ENCODE peak calls at places on chromosome 4, in five cellular contexts. One of them, this sample, is unnamed.

GRCh38 chr4:105196523-105197145 is 50.0 kb downstream of the TET2 start:
- ATAC-seq in heart right ventricle: no peak
- ATAC-seq in pancreas: no peak
- ATAC-seq in A549: peak
- ATAC-seq in Right ventricle myocardium inferior: peak
- ATAC-seq in this sample: no peak

GRCh38 chr4:107978716-107979451 is 10.8 kb upstream of the HADH start:
- ATAC-seq in A549: no peak
- ATAC-seq in pancreas: no peak
- ATAC-seq in heart right ventricle: peak
- ATAC-seq in Right ventricle myocardium inferior: no peak
- ATAC-seq in this sample: no peak

GRCh38 chr4:168380290-168380689 is 61.7 kb upstream of the DDX60 start:
- ATAC-seq in heart right ventricle: no peak
- ATAC-seq in Right ventricle myocardium inferior: no peak
- ATAC-seq in pancreas: no peak
- ATAC-seq in A549: no peak
- ATAC-seq in this sample: no peak

GRCh38 chr4:126364290-126364978 is 1049.7 kb downstream of the FAT4 start:
- ATAC-seq in Right ventricle myocardium inferior: no peak
- ATAC-seq in pancreas: no peak
- ATAC-seq in A549: no peak
- ATAC-seq in heart right ventricle: no peak
- ATAC-seq in this sample: no peak

GRCh38 chr4:140330311-140330900 is 43.0 kb upstream of the SCOC start:
- ATAC-seq in pancreas: peak
- ATAC-seq in heart right ventricle: no peak
- ATAC-seq in A549: peak
- ATAC-seq in Right ventricle myocardium inferior: no peak
- ATAC-seq in this sample: no peak

GRCh38 chr4:140156529-140157171 is 2.7 kb upstream of the MAML3 start:
- ATAC-seq in A549: no peak
- ATAC-seq in heart right ventricle: no peak
- ATAC-seq in pancreas: no peak
- ATAC-seq in Right ventricle myocardium inferior: no peak
- ATAC-seq in this sample: peak

GRCh38 chr4:15777697-15778096 is 431 bp upstream of the CD38 start:
- ATAC-seq in A549: no peak
- ATAC-seq in heart right ventricle: no peak
- ATAC-seq in Right ventricle myocardium inferior: no peak
- ATAC-seq in pancreas: no peak
- ATAC-seq in this sample: no peak

GRCh38 chr4:105162123-105162796 is 15.6 kb downstream of the TET2 start:
- ATAC-seq in Right ventricle myocardium inferior: no peak
- ATAC-seq in heart right ventricle: no peak
- ATAC-seq in A549: no peak
- ATAC-seq in pancreas: no peak
- ATAC-seq in this sample: no peak

GRCh38 chr4:26813698-26814097 is 46.9 kb upstream of the STIM2 start:
- ATAC-seq in Right ventricle myocardium inferior: peak
- ATAC-seq in heart right ventricle: no peak
- ATAC-seq in A549: no peak
- ATAC-seq in pancreas: no peak
- ATAC-seq in this sample: no peak

GRCh38 chr4:127668770-127669169 is 36.0 kb downstream of the INTU start:
- ATAC-seq in A549: no peak
- ATAC-seq in pancreas: no peak
- ATAC-seq in Right ventricle myocardium inferior: no peak
- ATAC-seq in heart right ventricle: no peak
- ATAC-seq in this sample: no peak

GRCh38 chr4:165005352-165005751 is 26.4 kb upstream of the TRIM60 start:
- ATAC-seq in Right ventricle myocardium inferior: no peak
- ATAC-seq in pancreas: no peak
- ATAC-seq in heart right ventricle: no peak
- ATAC-seq in A549: no peak
- ATAC-seq in this sample: no peak

GRCh38 chr4:26372076-26372475 is 51.3 kb downstream of the RBPJ start:
- ATAC-seq in heart right ventricle: no peak
- ATAC-seq in A549: no peak
- ATAC-seq in Right ventricle myocardium inferior: no peak
- ATAC-seq in pancreas: no peak
- ATAC-seq in this sample: no peak

GRCh38 chr4:169116270-169116901 is 106.3 kb upstream of the CBR4 start:
- ATAC-seq in pancreas: no peak
- ATAC-seq in A549: peak
- ATAC-seq in heart right ventricle: no peak
- ATAC-seq in Right ventricle myocardium inferior: no peak
- ATAC-seq in this sample: no peak

GRCh38 chr4:113684534-113685091 is 76.9 kb downstream of the CAMK2D start:
- ATAC-seq in heart right ventricle: peak
- ATAC-seq in A549: peak
- ATAC-seq in Right ventricle myocardium inferior: peak
- ATAC-seq in pancreas: peak
- ATAC-seq in this sample: peak

GRCh38 chr4:88858752-88859151 is 161.1 kb upstream of the NAP1L5 start:
- ATAC-seq in Right ventricle myocardium inferior: peak
- ATAC-seq in pancreas: no peak
- ATAC-seq in A549: no peak
- ATAC-seq in heart right ventricle: peak
- ATAC-seq in this sample: no peak

GRCh38 chr4:5823542-5824211 is 69.2 kb downstream of the CRMP1 start:
- ATAC-seq in Right ventricle myocardium inferior: no peak
- ATAC-seq in pancreas: no peak
- ATAC-seq in A549: no peak
- ATAC-seq in heart right ventricle: no peak
- ATAC-seq in this sample: peak

GRCh38 chr4:90904018-90904417 is 776.8 kb downstream of the CCSER1 start:
- ATAC-seq in Right ventricle myocardium inferior: no peak
- ATAC-seq in A549: no peak
- ATAC-seq in heart right ventricle: no peak
- ATAC-seq in pancreas: no peak
- ATAC-seq in this sample: no peak

GRCh38 chr4:6963139-6963611 is 53.5 kb downstream of the TBC1D14 start:
- ATAC-seq in heart right ventricle: no peak
- ATAC-seq in Right ventricle myocardium inferior: no peak
- ATAC-seq in A549: peak
- ATAC-seq in pancreas: peak
- ATAC-seq in this sample: no peak

GRCh38 chr4:25320374-25321172 is 8.0 kb downstream of the ZCCHC4 start:
- ATAC-seq in heart right ventricle: no peak
- ATAC-seq in pancreas: no peak
- ATAC-seq in Right ventricle myocardium inferior: no peak
- ATAC-seq in A549: peak
- ATAC-seq in this sample: peak

GRCh38 chr4:41146196-41146595 is 68.1 kb downstream of the APBB2 start:
- ATAC-seq in pancreas: no peak
- ATAC-seq in A549: no peak
- ATAC-seq in Right ventricle myocardium inferior: no peak
- ATAC-seq in heart right ventricle: no peak
- ATAC-seq in this sample: no peak

GRCh38 chr4:7710576-7711329 is 228.9 kb downstream of the AFAP1 start:
- ATAC-seq in Right ventricle myocardium inferior: no peak
- ATAC-seq in heart right ventricle: no peak
- ATAC-seq in pancreas: no peak
- ATAC-seq in A549: no peak
- ATAC-seq in this sample: no peak

GRCh38 chr4:3041192-3042142 is 32.9 kb downstream of the HTT-AS start:
- ATAC-seq in heart right ventricle: peak
- ATAC-seq in A549: no peak
- ATAC-seq in Right ventricle myocardium inferior: peak
- ATAC-seq in pancreas: no peak
- ATAC-seq in this sample: peak

GRCh38 chr4:19380600-19380999 is 871.1 kb upstream of the SLIT2 start:
- ATAC-seq in heart right ventricle: no peak
- ATAC-seq in A549: no peak
- ATAC-seq in Right ventricle myocardium inferior: no peak
- ATAC-seq in pancreas: no peak
- ATAC-seq in this sample: no peak

GRCh38 chr4:139934336-139934735 is 219.6 kb downstream of the MAML3 start:
- ATAC-seq in Right ventricle myocardium inferior: no peak
- ATAC-seq in pancreas: no peak
- ATAC-seq in A549: peak
- ATAC-seq in heart right ventricle: no peak
- ATAC-seq in this sample: no peak

This sample was measured in activated T-helper 17 cell treated with anti-CD3 and anti-CD28 coated beads, Interleukin-2, amount 50 U/mL, for 72 hours.